ENCODE peak calls at places on chromosomes 7 and 10, in five cellular contexts. T, W, U, F and A are unnamed samples.

GRCh38 chr7:86949779-86950260 is 109.6 kb downstream of the ELAPOR2 start:
- DNase-seq in U (no peak), F (no peak), W (no peak), T (no peak), A (no peak)

GRCh38 chr10:131812736-131813604 is 87.8 kb upstream of the PPP2R2D start:
- DNase-seq in W (no peak), U (no peak), F (no peak), T (no peak), A (no peak)

GRCh38 chr7:43888983-43889945 is 17.1 kb downstream of the URGCP start:
- DNase-seq in U (no peak), F (no peak), T (no peak), W (no peak), A (no peak)

GRCh38 chr10:33115720-33116119 is 157.7 kb upstream of the ITGB1 start:
- DNase-seq in U (no peak), W (peak), T (no peak), F (no peak), A (no peak)

GRCh38 chr10:125823663-125824251 is 411 bp downstream of the BCCIP start:
- DNase-seq in U (peak), F (no peak), T (no peak), W (peak), A (no peak)

GRCh38 chr7:99409192-99409572 is 413 bp downstream of the BUD31 start:
- DNase-seq in T (no peak), F (no peak), U (no peak), W (no peak), A (no peak)

GRCh38 chr10:29636178-29636577 is 1.4 kb upstream of the SVIL start:
- DNase-seq in U (no peak), F (peak), W (peak), T (peak), A (no peak)

GRCh38 chr7:126840869-126841268 is 411.9 kb downstream of the GRM8 start:
- DNase-seq in T (no peak), W (no peak), U (no peak), F (no peak), A (no peak)

GRCh38 chr10:60470091-60470490 is 80.4 kb upstream of the ANK3 start:
- DNase-seq in T (no peak), U (no peak), W (no peak), F (no peak), A (no peak)

GRCh38 chr7:73612598-73613269 is 11.6 kb downstream of the MLXIPL start:
- DNase-seq in F (no peak), U (no peak), T (no peak), W (peak), A (no peak)

GRCh38 chr10:24722131-24722675 is 1.5 kb downstream of the ARHGAP21 start:
- DNase-seq in F (no peak), T (no peak), W (peak), U (peak), A (no peak)

GRCh38 chr7:46058424-46058823 is 137.4 kb upstream of the IGFBP3 start:
- DNase-seq in F (peak), U (no peak), T (no peak), W (peak), A (peak)

GRCh38 chr10:81021428-81022129 is 483.9 kb downstream of the SH2D4B start:
- DNase-seq in F (no peak), U (no peak), T (no peak), W (no peak), A (no peak)

GRCh38 chr10:30092151-30092790 is 32.9 kb upstream of the JCAD start:
- DNase-seq in U (no peak), F (no peak), T (no peak), W (peak), A (peak)

GRCh38 chr7:6480323-6480660 is 32.5 kb upstream of the DAGLB start:
- DNase-seq in U (no peak), F (no peak), W (no peak), T (no peak), A (no peak)

GRCh38 chr7:975702-976473 is 539 bp upstream of the COX19 start:
- DNase-seq in F (no peak), T (no peak), U (no peak), W (no peak), A (no peak)

GRCh38 chr7:25777969-25778767 is 373.8 kb upstream of the NFE2L3 start:
- DNase-seq in U (no peak), F (no peak), W (no peak), T (no peak), A (no peak)

GRCh38 chr10:21110358-21110757 is 213.2 kb upstream of the NEBL start:
- DNase-seq in T (no peak), U (no peak), W (no peak), F (no peak), A (no peak)

GRCh38 chr10:44925224-44925623 is 14.1 kb downstream of the TMEM72 start:
- DNase-seq in W (peak), F (no peak), T (no peak), U (peak), A (no peak)

GRCh38 chr10:104577861-104578480 is 63.1 kb upstream of the SORCS3 start:
- DNase-seq in U (no peak), W (peak), F (no peak), T (no peak), A (no peak)

GRCh38 chr10:110372656-110373055 is 67.9 kb upstream of the SMNDC1 start:
- DNase-seq in T (no peak), W (peak), F (peak), U (no peak), A (no peak)

GRCh38 chr7:84484502-84485079 is 290.0 kb upstream of the SEMA3A start:
- DNase-seq in U (no peak), F (peak), W (no peak), T (no peak), A (peak)

GRCh38 chr7:139931190-139932007 is 102.3 kb downstream of the TBXAS1 start:
- DNase-seq in F (no peak), T (no peak), W (no peak), U (no peak), A (no peak)

GRCh38 chr10:50600286-50600685 is 23.5 kb downstream of the SGMS1 start:
- DNase-seq in W (no peak), T (no peak), U (no peak), F (no peak), A (no peak)

GRCh38 chr10:128046156-128046933 is 79.9 kb downstream of the MKI67 start:
- DNase-seq in W (no peak), F (no peak), T (no peak), U (no peak), A (no peak)

GRCh38 chr7:74401137-74401859 is 52.4 kb upstream of the GTF2IRD1 start:
- DNase-seq in T (peak), U (peak), W (peak), F (peak), A (no peak)

GRCh38 chr7:108408294-108409004 is 47.8 kb downstream of the NRCAM start:
- DNase-seq in T (no peak), W (no peak), F (no peak), U (no peak), A (no peak)

GRCh38 chr7:75879771-75880184 is 944 bp downstream of the RHBDD2 start:
- DNase-seq in F (no peak), W (peak), T (no peak), U (no peak), A (no peak)

GRCh38 chr7:48035301-48035966 is at the start of gene C7orf57:
- DNase-seq in W (peak), F (peak), U (peak), T (peak), A (peak)

GRCh38 chr10:78862328-78862640 is 206.5 kb upstream of the ZMIZ1 start:
- DNase-seq in W (no peak), T (no peak), U (no peak), F (peak), A (no peak)

GRCh38 chr7:135719688-135720087 is 8.3 kb downstream of the SLC13A4 start:
- DNase-seq in W (no peak), U (no peak), T (no peak), F (no peak), A (no peak)

GRCh38 chr10:105579112-105579511 is 938.0 kb downstream of the SORCS3 start:
- DNase-seq in U (no peak), F (no peak), T (no peak), W (no peak), A (no peak)

GRCh38 chr7:76048668-76048988 is 722 bp downstream of the MDH2 start:
- DNase-seq in W (no peak), F (peak), U (peak), T (no peak), A (no peak)

GRCh38 chr7:87810726-87811125 is 65.4 kb downstream of the SLC25A40 start:
- DNase-seq in T (no peak), W (no peak), U (no peak), F (no peak), A (no peak)

GRCh38 chr7:90262438-90262837 is 17.5 kb downstream of the CFAP69 start:
- DNase-seq in U (peak), T (no peak), W (peak), F (peak), A (no peak)

GRCh38 chr7:102044984-102045673 is 227.7 kb downstream of the CUX1 start:
- DNase-seq in W (peak), F (no peak), U (no peak), T (peak), A (no peak)